ENCODE peak calls at places on chromosomes 5 and 9, in six cellular contexts. Z is fibroblast of mammary gland, J is cardiac muscle cell, N is sigmoid colon, A is HCT116, X is brain microvascular endothelial cell. L is an unnamed sample.

GRCh38 chr5:111865356-111865755 is 108.4 kb upstream of the NREP start:
- DNase-seq in Z (no peak), J (peak), N (no peak), A (no peak), X (no peak), L (no peak)

GRCh38 chr5:72041643-72042042 is 65.6 kb upstream of the MAP1B start:
- DNase-seq in Z (no peak), J (no peak), N (no peak), A (no peak), X (peak), L (no peak)

GRCh38 chr5:129903466-129904101 is 681 bp upstream of the CHSY3 start:
- DNase-seq in Z (no peak), J (no peak), N (no peak), A (no peak), X (no peak), L (no peak)

GRCh38 chr5:453725-454481 is 10.9 kb downstream of the EXOC3 start:
- DNase-seq in Z (no peak), J (no peak), N (peak), A (no peak), X (no peak), L (no peak)

GRCh38 chr9:122244349-122244748 is 15.6 kb upstream of the LHX6 start:
- DNase-seq in Z (no peak), J (no peak), N (no peak), A (no peak), X (no peak), L (no peak)

GRCh38 chr9:117543089-117543488 is 128.2 kb upstream of the ASTN2 start:
- DNase-seq in Z (no peak), J (no peak), N (no peak), A (no peak), X (no peak), L (no peak)

GRCh38 chr5:66113160-66113559 is 30.9 kb upstream of the SREK1 start:
- DNase-seq in Z (peak), J (peak), N (no peak), A (peak), X (peak), L (peak)

GRCh38 chr9:125971895-125972729 is 224.9 kb downstream of the PBX3 start:
- DNase-seq in Z (no peak), J (no peak), N (no peak), A (no peak), X (no peak), L (no peak)

GRCh38 chr5:15966066-15966640 is 213.4 kb downstream of the MARCHF11 start:
- DNase-seq in Z (peak), J (no peak), N (no peak), A (no peak), X (no peak), L (no peak)

GRCh38 chr5:107790671-107791070 is 119.9 kb upstream of the EFNA5 start:
- DNase-seq in Z (no peak), J (no peak), N (no peak), A (no peak), X (no peak), L (no peak)

GRCh38 chr5:137627293-137627692 is 108.6 kb downstream of the KLHL3 start:
- DNase-seq in Z (no peak), J (no peak), N (no peak), A (no peak), X (no peak), L (no peak)

GRCh38 chr5:138276402-138277054 is 2.1 kb upstream of the GFRA3 start:
- DNase-seq in Z (no peak), J (no peak), N (no peak), A (no peak), X (no peak), L (no peak)

GRCh38 chr5:110547495-110547894 is 179.0 kb downstream of the TMEM232 start:
- DNase-seq in Z (no peak), J (no peak), N (no peak), A (no peak), X (no peak), L (no peak)

GRCh38 chr5:110544603-110545002 is 181.9 kb downstream of the TMEM232 start:
- DNase-seq in Z (no peak), J (no peak), N (no peak), A (no peak), X (no peak), L (no peak)

GRCh38 chr5:110548171-110548570 is 178.3 kb downstream of the TMEM232 start:
- DNase-seq in Z (no peak), J (no peak), N (no peak), A (no peak), X (no peak), L (no peak)

DNA sequence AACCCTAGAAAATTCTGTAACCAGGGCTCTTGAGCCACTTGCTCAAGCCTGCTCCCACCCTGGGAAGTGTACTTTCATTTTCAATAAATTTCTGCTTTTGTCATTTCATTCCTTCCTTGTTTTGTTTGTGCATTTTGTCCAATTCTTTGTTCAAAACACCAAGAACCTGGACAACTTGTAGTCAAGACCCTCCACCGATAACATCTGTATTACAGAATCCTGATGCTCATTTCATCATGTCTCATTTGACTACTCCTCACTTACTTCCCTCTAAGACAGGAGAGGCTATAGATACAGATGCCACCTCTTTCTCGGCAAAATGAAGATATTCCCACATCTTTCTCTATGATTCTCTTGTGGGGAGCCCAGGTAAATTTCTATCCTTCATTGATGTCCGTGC is 183.5 kb downstream of the TMEM232 start:
- DNase-seq in Z (no peak), J (no peak), N (no peak), A (no peak), X (no peak), L (no peak)
- TF ChIP-seq CTCF in Z (no peak), J (no peak), N (no peak), A (no peak), X (no peak), L (no peak)

GRCh38 chr9:104304925-104305324 is 199.1 kb upstream of the OR13F1 start:
- DNase-seq in Z (no peak), J (no peak), N (no peak), A (no peak), X (no peak), L (no peak)
- H3K4me3 ChIP-seq in Z (no peak), J (no peak), N (no peak), A (no peak), X (no peak), L (no peak)

GRCh38 chr9:13213998-13214397 is 65.5 kb downstream of the MPDZ start:
- DNase-seq in Z (no peak), J (no peak), N (no peak), A (no peak), X (no peak), L (no peak)

GRCh38 chr9:13215791-13216554 is 63.5 kb downstream of the MPDZ start:
- DNase-seq in Z (no peak), J (no peak), N (no peak), A (no peak), X (no peak), L (no peak)

GRCh38 chr9:13209498-13209897 is 70.0 kb downstream of the MPDZ start:
- DNase-seq in Z (no peak), J (peak), N (no peak), A (no peak), X (no peak), L (no peak)

GRCh38 chr9:13213337-13213736 is 66.2 kb downstream of the MPDZ start:
- DNase-seq in Z (peak), J (peak), N (no peak), A (no peak), X (no peak), L (no peak)
- TF ChIP-seq CTCF in Z (peak), J (peak), N (peak), A (peak), X (peak), L (peak)

GRCh38 chr5:43711496-43711895 is 108.5 kb downstream of the NNT start:
- DNase-seq in Z (peak), J (peak), N (no peak), A (peak), X (peak), L (no peak)
- H3K4me3 ChIP-seq in Z (no peak), J (no peak), N (no peak), A (no peak), X (no peak), L (no peak)

DNA sequence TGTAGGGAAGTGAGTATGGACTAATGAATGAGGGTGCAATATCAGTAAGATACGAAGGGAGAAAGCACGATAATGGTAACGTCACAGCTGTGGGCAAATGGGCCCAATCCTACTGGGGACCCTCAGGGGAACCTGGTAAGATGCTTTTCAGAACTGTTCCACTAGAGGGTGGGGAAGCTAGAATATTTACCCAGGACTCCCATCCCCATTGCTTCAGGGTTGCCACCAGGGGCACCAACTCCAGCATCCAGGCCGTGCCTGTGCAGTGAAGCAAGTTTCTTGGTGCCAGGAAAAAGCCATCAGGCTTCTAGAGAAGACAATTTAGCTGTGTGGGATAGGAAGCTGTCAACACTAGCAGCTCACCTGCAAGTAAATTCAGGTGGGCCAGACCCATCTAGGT is 409.3 kb downstream of the AGTPBP1 start:
- DNase-seq in Z (no peak), J (no peak), N (no peak), A (peak), X (no peak), L (no peak)
- TF ChIP-seq CTCF in Z (no peak), J (no peak), N (no peak), A (peak), X (peak), L (peak)

DNA sequence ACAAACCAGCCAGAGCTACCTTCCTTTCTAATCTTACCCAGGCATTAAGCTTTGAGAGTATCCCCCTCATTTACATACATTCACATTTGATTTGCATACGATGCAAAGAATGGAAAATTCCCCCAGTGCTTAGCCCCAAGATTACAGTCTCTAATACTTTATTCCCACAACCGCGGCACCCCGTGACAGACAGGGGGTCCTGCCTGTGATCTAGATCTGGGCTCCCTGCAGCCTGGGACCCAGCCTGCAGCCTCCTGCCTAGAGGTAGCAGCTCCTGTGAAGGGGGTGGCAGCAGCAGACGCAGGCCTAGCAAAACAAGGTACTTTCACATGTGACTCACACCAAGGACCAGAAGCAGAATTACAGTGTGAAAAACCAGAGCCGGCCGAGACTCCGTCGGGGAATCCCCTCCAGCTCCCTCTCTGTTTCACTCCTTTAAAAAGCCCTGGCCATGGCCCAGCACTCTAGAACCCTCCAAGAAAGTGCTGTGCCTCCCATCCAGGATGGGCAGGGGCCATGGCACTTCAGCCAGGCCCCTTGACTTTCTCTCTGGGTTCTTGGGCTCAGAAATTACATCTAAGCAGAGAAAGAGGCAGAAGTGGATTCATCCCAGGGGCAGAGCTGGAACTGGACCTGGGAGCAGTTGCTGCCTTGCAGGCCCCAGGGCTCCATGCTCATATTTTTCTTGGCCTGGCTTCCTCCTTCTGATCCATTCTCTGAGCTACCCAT is 14.0 kb upstream of the TCF7 start:
- DNase-seq in Z (peak), J (peak), N (no peak), A (no peak), X (peak), L (no peak)
- H3K4me3 ChIP-seq in Z (no peak), J (no peak), N (no peak), A (no peak), X (no peak), L (no peak)

GRCh38 chr9:95103385-95104087 is 214.0 kb downstream of the FANCC start:
- DNase-seq in Z (no peak), J (peak), N (peak), A (no peak), X (no peak), L (no peak)
- TF ChIP-seq CTCF in Z (peak), J (peak), N (no peak), A (peak), X (peak), L (peak)

GRCh38 chr9:134644715-134645606 is 3.4 kb downstream of the COL5A1 start:
- DNase-seq in Z (peak), J (peak), N (peak), A (no peak), X (peak), L (peak)

GRCh38 chr9:134641173-134641985 is at the start of gene COL5A1:
- DNase-seq in Z (peak), J (peak), N (peak), A (no peak), X (peak), L (peak)

GRCh38 chr9:134642385-134643181 is 980 bp downstream of the COL5A1 start:
- DNase-seq in Z (peak), J (peak), N (peak), A (no peak), X (peak), L (no peak)

GRCh38 chr9:134641989-134642384 is 384 bp downstream of the COL5A1 start:
- DNase-seq in Z (no peak), J (no peak), N (no peak), A (no peak), X (no peak), L (no peak)

GRCh38 chr9:134643306-134643705 is 1.7 kb downstream of the COL5A1 start:
- DNase-seq in Z (peak), J (peak), N (no peak), A (no peak), X (peak), L (no peak)
- H3K4me3 ChIP-seq in Z (peak), J (peak), N (peak), A (no peak), X (peak), L (peak)